ENCODE peak calls at places on chromosomes 1 and 21, in seven cellular contexts. One of them, this sample, is unnamed.

GRCh38 chr1:174769961-174770549 is 229.7 kb upstream of the CACYBP start:
- DNase-seq in left cardiac atrium: no peak
- DNase-seq in EH: peak
- DNase-seq in NAMALWA: peak
- DNase-seq in T-helper 2 cell: no peak
- DNase-seq in GM12892: no peak
- DNase-seq in NCI-H2081: peak
- DNase-seq in this sample: peak

GRCh38 chr1:207993477-207994445 is 82.8 kb upstream of the CD34 start:
- DNase-seq in left cardiac atrium: no peak
- DNase-seq in GM12892: no peak
- DNase-seq in NAMALWA: peak
- DNase-seq in NCI-H2081: no peak
- DNase-seq in T-helper 2 cell: no peak
- DNase-seq in EH: peak
- DNase-seq in this sample: no peak

GRCh38 chr1:84998642-84999280 is 1.8 kb upstream of the MCOLN2 start:
- DNase-seq in NAMALWA: peak
- DNase-seq in T-helper 2 cell: no peak
- DNase-seq in NCI-H2081: no peak
- DNase-seq in GM12892: peak
- DNase-seq in left cardiac atrium: no peak
- DNase-seq in EH: peak
- DNase-seq in this sample: peak

GRCh38 chr1:115833806-115834205 is 7.1 kb downstream of the NHLH2 start:
- DNase-seq in EH: no peak
- DNase-seq in NCI-H2081: no peak
- DNase-seq in GM12892: no peak
- DNase-seq in left cardiac atrium: no peak
- DNase-seq in NAMALWA: no peak
- DNase-seq in T-helper 2 cell: no peak
- DNase-seq in this sample: no peak

GRCh38 chr21:41684381-41685245 is 82.2 kb downstream of the RIPK4 start:
- DNase-seq in NAMALWA: no peak
- DNase-seq in T-helper 2 cell: no peak
- DNase-seq in NCI-H2081: no peak
- DNase-seq in GM12892: no peak
- DNase-seq in EH: peak
- DNase-seq in left cardiac atrium: peak
- DNase-seq in this sample: no peak

GRCh38 chr1:61082336-61083013 is at the start of gene NFIA:
- DNase-seq in EH: peak
- DNase-seq in GM12892: no peak
- DNase-seq in left cardiac atrium: peak
- DNase-seq in NCI-H2081: peak
- DNase-seq in T-helper 2 cell: no peak
- DNase-seq in NAMALWA: peak
- DNase-seq in this sample: no peak

GRCh38 chr1:85406887-85407593 is 57.9 kb downstream of the DDAH1 start:
- DNase-seq in NCI-H2081: no peak
- DNase-seq in NAMALWA: no peak
- DNase-seq in GM12892: no peak
- DNase-seq in left cardiac atrium: peak
- DNase-seq in T-helper 2 cell: no peak
- DNase-seq in EH: peak
- DNase-seq in this sample: no peak

GRCh38 chr1:205658943-205659581 is 21.2 kb downstream of the SLC45A3 start:
- DNase-seq in EH: peak
- DNase-seq in NAMALWA: peak
- DNase-seq in T-helper 2 cell: peak
- DNase-seq in left cardiac atrium: peak
- DNase-seq in NCI-H2081: peak
- DNase-seq in GM12892: peak
- DNase-seq in this sample: peak

GRCh38 chr1:208207388-208208131 is 36.6 kb downstream of the PLXNA2 start:
- DNase-seq in GM12892: no peak
- DNase-seq in NAMALWA: no peak
- DNase-seq in left cardiac atrium: peak
- DNase-seq in EH: peak
- DNase-seq in T-helper 2 cell: no peak
- DNase-seq in NCI-H2081: no peak
- DNase-seq in this sample: no peak

GRCh38 chr21:42553435-42553834 is 39.8 kb downstream of the SLC37A1 start:
- DNase-seq in EH: no peak
- DNase-seq in left cardiac atrium: no peak
- DNase-seq in GM12892: no peak
- DNase-seq in NAMALWA: peak
- DNase-seq in NCI-H2081: no peak
- DNase-seq in T-helper 2 cell: no peak
- DNase-seq in this sample: no peak

GRCh38 chr1:212467843-212468482 is 35.2 kb downstream of the NENF start:
- DNase-seq in NAMALWA: peak
- DNase-seq in GM12892: no peak
- DNase-seq in NCI-H2081: no peak
- DNase-seq in T-helper 2 cell: no peak
- DNase-seq in left cardiac atrium: no peak
- DNase-seq in EH: peak
- DNase-seq in this sample: no peak